ENCODE peak calls at places on chromosomes 2 and 18, in four cellular contexts. One of them, this sample, is unnamed. For H3K9me3, the result is how much of the 10 kb centered on the place peaks cover.

GRCh38 chr18:44589709-44590108 is 91.0 kb upstream of the SETBP1 start:
- DNase-seq in heart right ventricle: no peak
- DNase-seq in tibial artery: no peak
- DNase-seq in CD4-positive, alpha-beta T cell: no peak
- DNase-seq in this sample: no peak

GRCh38 chr2:169683054-169683424 is 11.2 kb downstream of the CFAP210 start:
- DNase-seq in heart right ventricle: no peak
- DNase-seq in tibial artery: no peak
- DNase-seq in CD4-positive, alpha-beta T cell: no peak
- DNase-seq in this sample: no peak

GRCh38 chr2:155151945-155152344 is 453.4 kb downstream of the KCNJ3 start:
- DNase-seq in heart right ventricle: no peak
- DNase-seq in tibial artery: no peak
- DNase-seq in CD4-positive, alpha-beta T cell: no peak
- DNase-seq in this sample: no peak

GRCh38 chr2:176107731-176108181 is 676 bp downstream of the HOXD11 start:
- DNase-seq in heart right ventricle: no peak
- DNase-seq in tibial artery: no peak
- DNase-seq in CD4-positive, alpha-beta T cell: no peak
- DNase-seq in this sample: no peak

GRCh38 chr2:238099709-238100048 is 461 bp upstream of the ESPNL start:
- DNase-seq in heart right ventricle: no peak
- DNase-seq in tibial artery: no peak
- DNase-seq in CD4-positive, alpha-beta T cell: no peak
- DNase-seq in this sample: no peak

GRCh38 chr2:86429335-86429734 is 11.8 kb upstream of the KDM3A start:
- DNase-seq in heart right ventricle: no peak
- DNase-seq in tibial artery: no peak
- DNase-seq in CD4-positive, alpha-beta T cell: no peak
- DNase-seq in this sample: no peak

GRCh38 chr18:62279561-62279960 is 45.5 kb upstream of the TNFRSF11A start:
- DNase-seq in heart right ventricle: no peak
- DNase-seq in tibial artery: no peak
- DNase-seq in CD4-positive, alpha-beta T cell: no peak
- DNase-seq in this sample: no peak

GRCh38 chr2:36478332-36478738 is 119.6 kb downstream of the FEZ2 start:
- DNase-seq in heart right ventricle: peak
- DNase-seq in tibial artery: no peak
- DNase-seq in CD4-positive, alpha-beta T cell: no peak
- DNase-seq in this sample: no peak

GRCh38 chr18:56873441-56874140 is 222.4 kb downstream of the WDR7 start:
- DNase-seq in heart right ventricle: no peak
- DNase-seq in tibial artery: no peak
- DNase-seq in CD4-positive, alpha-beta T cell: peak
- DNase-seq in this sample: no peak

GRCh38 chr18:74951165-74951760 is 257.7 kb downstream of the PTGR3 start:
- DNase-seq in heart right ventricle: peak
- DNase-seq in tibial artery: peak
- DNase-seq in CD4-positive, alpha-beta T cell: peak
- DNase-seq in this sample: peak

GRCh38 chr2:204972606-204973336 is 427.5 kb downstream of the PARD3B start:
- DNase-seq in heart right ventricle: no peak
- DNase-seq in tibial artery: no peak
- DNase-seq in CD4-positive, alpha-beta T cell: no peak
- DNase-seq in this sample: no peak

GRCh38 chr2:120867290-120868231 is 131.9 kb downstream of the GLI2 start:
- DNase-seq in heart right ventricle: peak
- DNase-seq in tibial artery: peak
- DNase-seq in CD4-positive, alpha-beta T cell: no peak
- DNase-seq in this sample: peak

GRCh38 chr18:56402872-56403516 is 235.4 kb downstream of the TXNL1 start:
- DNase-seq in heart right ventricle: no peak
- DNase-seq in tibial artery: no peak
- DNase-seq in CD4-positive, alpha-beta T cell: no peak
- DNase-seq in this sample: no peak

GRCh38 chr18:72637319-72638113 is 93.4 kb upstream of the CBLN2 start:
- DNase-seq in heart right ventricle: no peak
- DNase-seq in tibial artery: no peak
- DNase-seq in CD4-positive, alpha-beta T cell: no peak
- DNase-seq in this sample: no peak

GRCh38 chr18:9048808-9049494 is 53.5 kb upstream of the NDUFV2 start:
- DNase-seq in heart right ventricle: no peak
- DNase-seq in tibial artery: no peak
- DNase-seq in CD4-positive, alpha-beta T cell: no peak
- DNase-seq in this sample: no peak

GRCh38 chr2:147808520-147808919 is 36.3 kb upstream of the ACVR2A start:
- DNase-seq in heart right ventricle: no peak
- DNase-seq in tibial artery: no peak
- DNase-seq in CD4-positive, alpha-beta T cell: no peak
- DNase-seq in this sample: no peak

GRCh38 chr2:48530033-48530804 is at the start of gene STON1:
- DNase-seq in heart right ventricle: peak
- DNase-seq in tibial artery: peak
- DNase-seq in CD4-positive, alpha-beta T cell: peak
- DNase-seq in this sample: peak

GRCh38 chr18:63928331-63928730 is 20.6 kb downstream of the SERPINB10 start:
- DNase-seq in heart right ventricle: no peak
- DNase-seq in tibial artery: no peak
- DNase-seq in CD4-positive, alpha-beta T cell: no peak
- DNase-seq in this sample: no peak

GRCh38 chr2:217826505-217826904 is 176.3 kb downstream of the TNS1 start:
- DNase-seq in heart right ventricle: peak
- DNase-seq in tibial artery: no peak
- DNase-seq in CD4-positive, alpha-beta T cell: no peak
- DNase-seq in this sample: peak

GRCh38 chr2:83196225-83196624 is 1262.9 kb downstream of the SUCLG1 start:
- DNase-seq in heart right ventricle: no peak
- DNase-seq in tibial artery: no peak
- DNase-seq in CD4-positive, alpha-beta T cell: no peak
- DNase-seq in this sample: no peak

GRCh38 chr2:13819896-13820295 is 812.6 kb upstream of the LRATD1 start:
- DNase-seq in heart right ventricle: no peak
- DNase-seq in tibial artery: no peak
- DNase-seq in CD4-positive, alpha-beta T cell: no peak
- DNase-seq in this sample: no peak

DNA sequence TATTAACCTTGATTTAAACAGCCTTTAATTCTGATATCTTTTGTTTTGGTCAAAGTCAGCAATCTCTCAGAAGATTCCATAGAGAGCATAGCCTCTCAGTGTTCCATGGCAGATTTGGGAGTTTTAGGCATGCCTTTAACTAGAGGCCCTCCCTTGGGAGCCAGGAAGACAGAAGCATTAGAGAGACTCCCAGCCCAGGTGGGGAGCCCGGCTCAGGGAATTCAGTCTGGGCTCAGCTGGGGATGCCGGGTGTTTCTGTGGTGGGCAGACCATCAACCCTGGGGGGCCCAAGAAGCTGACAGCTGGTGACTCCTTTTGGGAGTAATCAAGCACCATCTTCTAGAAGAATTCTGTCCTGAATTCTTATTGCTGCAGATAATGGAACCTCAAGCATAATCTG is 99.7 kb upstream of the CELF4 start:
- DNase-seq in heart right ventricle: no peak
- DNase-seq in tibial artery: no peak
- DNase-seq in CD4-positive, alpha-beta T cell: no peak
- DNase-seq in this sample: no peak
- H3K9me3 ChIP-seq in heart right ventricle: under half
- H3K9me3 ChIP-seq in tibial artery: under half
- H3K9me3 ChIP-seq in CD4-positive, alpha-beta T cell: under half
- H3K9me3 ChIP-seq in this sample: under half

DNA sequence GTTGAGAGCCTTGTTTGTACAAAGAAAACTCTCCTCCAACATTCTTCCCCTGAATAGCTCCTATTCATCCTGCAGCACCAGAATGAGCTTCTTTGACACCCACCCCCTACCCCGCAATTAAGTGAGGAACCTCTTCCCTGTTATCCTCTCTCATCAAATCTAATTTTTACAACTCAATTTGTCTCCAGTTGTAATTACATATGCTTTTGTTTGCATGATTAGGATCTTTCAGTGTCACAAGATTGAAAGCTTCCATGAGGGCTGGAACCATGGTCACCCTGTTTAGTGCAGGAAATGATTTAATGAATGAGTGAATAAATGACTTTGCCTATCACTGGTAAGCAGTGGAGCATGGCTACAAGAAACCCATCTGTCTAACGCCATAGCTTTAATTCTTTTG is 334.6 kb upstream of the KLHL29 start:
- DNase-seq in heart right ventricle: no peak
- DNase-seq in tibial artery: no peak
- DNase-seq in CD4-positive, alpha-beta T cell: no peak
- DNase-seq in this sample: no peak
- H3K9me3 ChIP-seq in heart right ventricle: under half
- H3K9me3 ChIP-seq in tibial artery: under half
- H3K9me3 ChIP-seq in CD4-positive, alpha-beta T cell: under half
- H3K9me3 ChIP-seq in this sample: under half

DNA sequence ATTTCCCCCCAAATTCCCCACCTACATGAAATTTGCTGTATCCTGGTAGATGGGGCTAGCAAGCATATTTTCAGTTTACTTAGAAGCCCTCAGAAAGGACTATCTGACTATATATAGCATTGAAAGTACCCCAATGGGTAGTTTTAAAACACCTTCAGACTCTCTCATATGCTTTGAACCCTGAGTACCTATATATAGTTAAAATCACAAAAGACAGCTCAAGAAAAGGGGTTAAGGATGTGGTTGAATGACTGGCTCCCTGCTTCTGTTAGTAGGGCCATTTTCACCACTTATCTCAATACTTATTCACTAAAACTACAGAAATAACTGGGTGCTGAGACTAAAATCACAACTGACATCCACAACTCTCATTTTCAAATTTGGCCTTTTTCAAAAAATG is 18.5 kb downstream of the WDPCP start:
- DNase-seq in heart right ventricle: no peak
- DNase-seq in tibial artery: no peak
- DNase-seq in CD4-positive, alpha-beta T cell: no peak
- DNase-seq in this sample: no peak
- H3K9me3 ChIP-seq in heart right ventricle: under half
- H3K9me3 ChIP-seq in tibial artery: under half
- H3K9me3 ChIP-seq in CD4-positive, alpha-beta T cell: under half
- H3K9me3 ChIP-seq in this sample: under half

GRCh38 chr2:57097855-57098254 is 914.1 kb downstream of the CCDC85A start:
- DNase-seq in heart right ventricle: no peak
- DNase-seq in tibial artery: no peak
- DNase-seq in CD4-positive, alpha-beta T cell: no peak
- DNase-seq in this sample: no peak
- H3K9me3 ChIP-seq in heart right ventricle: half or more
- H3K9me3 ChIP-seq in tibial artery: under half
- H3K9me3 ChIP-seq in CD4-positive, alpha-beta T cell: under half
- H3K9me3 ChIP-seq in this sample: under half

GRCh38 chr2:123200035-123200434 is 825.1 kb upstream of the CNTNAP5 start:
- DNase-seq in heart right ventricle: no peak
- DNase-seq in tibial artery: no peak
- DNase-seq in CD4-positive, alpha-beta T cell: no peak
- DNase-seq in this sample: no peak
- H3K9me3 ChIP-seq in heart right ventricle: under half
- H3K9me3 ChIP-seq in tibial artery: under half
- H3K9me3 ChIP-seq in CD4-positive, alpha-beta T cell: under half
- H3K9me3 ChIP-seq in this sample: under half

DNA sequence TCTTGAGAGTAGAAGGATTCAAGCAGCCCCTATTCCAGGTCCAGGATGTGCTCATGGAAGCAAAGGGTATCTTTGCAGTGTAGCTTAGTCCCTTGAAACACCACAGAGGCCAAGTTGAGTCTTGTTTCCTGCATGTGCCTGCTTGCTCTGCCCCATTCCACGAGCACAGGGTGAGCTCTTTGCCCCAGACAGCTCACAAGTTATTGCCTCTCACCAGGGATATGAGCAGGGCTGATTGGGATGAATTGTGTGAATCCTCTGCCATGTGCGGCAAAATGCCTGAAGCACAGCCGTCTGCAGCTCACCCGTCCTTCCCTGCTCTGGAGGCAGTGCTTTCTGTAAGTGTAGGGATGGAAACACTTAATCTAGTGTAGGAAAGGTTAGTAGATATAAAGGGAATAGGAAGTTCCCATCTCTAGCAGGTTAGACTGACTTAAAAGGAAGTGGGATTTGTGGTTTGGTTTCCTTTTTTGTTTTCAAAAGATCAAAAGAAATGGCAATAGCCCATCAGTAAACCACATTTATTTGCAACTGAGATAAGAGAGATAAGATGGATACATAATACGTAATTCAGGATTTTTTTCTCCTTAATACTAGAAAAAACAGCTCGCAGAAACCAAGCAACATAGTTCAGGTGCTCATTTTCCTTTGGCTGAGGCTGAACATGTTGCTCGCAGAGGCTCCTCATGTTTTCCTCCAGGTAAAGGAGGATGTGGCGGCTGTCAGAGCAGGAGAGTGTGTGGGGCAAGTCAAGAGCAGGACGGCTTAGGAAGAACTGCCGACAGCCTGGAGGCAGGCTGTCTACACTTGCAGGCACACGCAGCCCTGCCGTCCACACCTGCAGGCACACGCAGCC is 41.4 kb downstream of the TMEM182 start:
- DNase-seq in heart right ventricle: no peak
- DNase-seq in tibial artery: no peak
- DNase-seq in CD4-positive, alpha-beta T cell: no peak
- DNase-seq in this sample: no peak
- H3K9me3 ChIP-seq in heart right ventricle: under half
- H3K9me3 ChIP-seq in tibial artery: under half
- H3K9me3 ChIP-seq in CD4-positive, alpha-beta T cell: under half
- H3K9me3 ChIP-seq in this sample: under half

GRCh38 chr18:78722391-78722790 is 257.2 kb upstream of the SALL3 start:
- DNase-seq in heart right ventricle: no peak
- DNase-seq in tibial artery: no peak
- DNase-seq in CD4-positive, alpha-beta T cell: no peak
- DNase-seq in this sample: no peak

GRCh38 chr18:78721281-78721949 is 258.2 kb upstream of the SALL3 start:
- DNase-seq in heart right ventricle: no peak
- DNase-seq in tibial artery: no peak
- DNase-seq in CD4-positive, alpha-beta T cell: no peak
- DNase-seq in this sample: no peak

GRCh38 chr18:78720456-78721250 is 259.0 kb upstream of the SALL3 start:
- DNase-seq in heart right ventricle: no peak
- DNase-seq in tibial artery: no peak
- DNase-seq in CD4-positive, alpha-beta T cell: no peak
- DNase-seq in this sample: no peak

GRCh38 chr18:78722959-78723706 is 256.5 kb upstream of the SALL3 start:
- DNase-seq in heart right ventricle: no peak
- DNase-seq in tibial artery: peak
- DNase-seq in CD4-positive, alpha-beta T cell: no peak
- DNase-seq in this sample: no peak

GRCh38 chr18:78721986-78722385 is 257.6 kb upstream of the SALL3 start:
- DNase-seq in heart right ventricle: no peak
- DNase-seq in tibial artery: no peak
- DNase-seq in CD4-positive, alpha-beta T cell: no peak
- DNase-seq in this sample: no peak
- H3K9me3 ChIP-seq in heart right ventricle: under half
- H3K9me3 ChIP-seq in tibial artery: under half
- H3K9me3 ChIP-seq in CD4-positive, alpha-beta T cell: under half
- H3K9me3 ChIP-seq in this sample: under half

GRCh38 chr2:224195954-224196571 is 157.0 kb upstream of the SERPINE2 start:
- DNase-seq in heart right ventricle: peak
- DNase-seq in tibial artery: no peak
- DNase-seq in CD4-positive, alpha-beta T cell: no peak
- DNase-seq in this sample: peak

GRCh38 chr2:224185023-224185601 is 146.0 kb upstream of the SERPINE2 start:
- DNase-seq in heart right ventricle: no peak
- DNase-seq in tibial artery: no peak
- DNase-seq in CD4-positive, alpha-beta T cell: no peak
- DNase-seq in this sample: no peak

GRCh38 chr2:224194161-224194560 is 155.1 kb upstream of the SERPINE2 start:
- DNase-seq in heart right ventricle: no peak
- DNase-seq in tibial artery: no peak
- DNase-seq in CD4-positive, alpha-beta T cell: no peak
- DNase-seq in this sample: no peak

GRCh38 chr2:224187220-224187619 is 148.1 kb upstream of the SERPINE2 start:
- DNase-seq in heart right ventricle: no peak
- DNase-seq in tibial artery: no peak
- DNase-seq in CD4-positive, alpha-beta T cell: no peak
- DNase-seq in this sample: no peak

GRCh38 chr2:224190871-224191270 is 151.8 kb upstream of the SERPINE2 start:
- DNase-seq in heart right ventricle: no peak
- DNase-seq in tibial artery: no peak
- DNase-seq in CD4-positive, alpha-beta T cell: no peak
- DNase-seq in this sample: no peak
- H3K9me3 ChIP-seq in heart right ventricle: under half
- H3K9me3 ChIP-seq in tibial artery: under half
- H3K9me3 ChIP-seq in CD4-positive, alpha-beta T cell: under half
- H3K9me3 ChIP-seq in this sample: under half

This sample was measured in testis.